ENCODE peak calls at places on chromosomes 6 and 20, in nine cellular contexts. L is neural progenitor cell; U is CD4-positive, alpha-beta T cell; J is GM12878; S is breast epithelium; C is lower lobe of right lung; V is cardiac muscle cell; N is brain microvascular endothelial cell; D is endodermal cell. B is an unnamed sample.

GRCh38 chr20:56373942-56374341 is 15.2 kb downstream of the FAM210B start:
- DNase-seq in N (peak; percentile 91), D (no peak), S (no peak), U (no peak), L (no peak), C (no peak), J (no peak), V (no peak), B (no peak)

GRCh38 chr20:23445596-23446217 is 6.2 kb downstream of the CSTL1 start:
- DNase-seq in N (peak; percentile 89), J (no peak), D (no peak), V (no peak), U (no peak), S (no peak), L (no peak), C (no peak), B (no peak)

GRCh38 chr20:22770240-22770800 is 185.9 kb upstream of the FOXA2 start:
- DNase-seq in V (no peak), L (no peak), N (no peak), J (no peak), U (no peak), S (no peak), D (no peak), C (no peak), B (no peak)

GRCh38 chr6:43895656-43896055 is 125.6 kb downstream of the VEGFA start:
- DNase-seq in J (no peak), V (no peak), U (no peak), S (no peak), C (no peak), D (no peak), L (no peak), N (no peak), B (no peak)

GRCh38 chr6:71468841-71469750 is 180.5 kb downstream of the OGFRL1 start:
- DNase-seq in L (no peak), J (no peak), C (no peak), D (no peak), N (peak; percentile 90), V (no peak), S (peak; percentile 31), U (no peak), B (no peak)

GRCh38 chr6:94323853-94324252 is 904.5 kb upstream of the EPHA7 start:
- DNase-seq in S (no peak), L (peak; percentile 29), N (no peak), J (no peak), C (no peak), V (peak; percentile 13), U (no peak), D (peak; percentile 62), B (no peak)

GRCh38 chr6:96727144-96727543 is 110.1 kb downstream of the GPR63 start:
- DNase-seq in D (no peak), L (no peak), U (no peak), N (no peak), J (no peak), C (no peak), S (no peak), V (no peak), B (no peak)

GRCh38 chr6:136880748-136881460 is 41.2 kb upstream of the SLC35D3 start:
- DNase-seq in D (peak; percentile 76), N (no peak), L (no peak), S (no peak), V (no peak), U (no peak), J (no peak), C (no peak), B (no peak)

GRCh38 chr6:168577496-168577895 is 136.5 kb downstream of the SMOC2 start:
- DNase-seq in N (no peak), L (no peak), V (no peak), D (peak; percentile 26), J (no peak), U (no peak), S (no peak), C (no peak), B (no peak)

GRCh38 chr20:13478366-13478765 is 160.4 kb downstream of the TASP1 start:
- DNase-seq in C (no peak), V (no peak), S (no peak), N (no peak), J (no peak), U (no peak), D (no peak), L (no peak), B (no peak)

GRCh38 chr6:158644227-158645063 is at the start of gene DYNLT1:
- DNase-seq in D (peak; percentile 98), U (peak; percentile 87), J (peak; percentile 71), L (peak; percentile 97), N (peak; percentile 88), V (peak; percentile 95), C (peak; percentile 95), S (peak; percentile 92), B (peak; percentile 93)

GRCh38 chr6:112877134-112878100 is 530.3 kb downstream of the RFPL4B start:
- DNase-seq in U (no peak), D (no peak), V (no peak), N (peak; percentile 78), S (no peak), J (no peak), L (peak; percentile 28), C (no peak), B (no peak)

GRCh38 chr20:21436186-21436585 is 38.9 kb upstream of the NKX2-4 start:
- DNase-seq in D (no peak), L (no peak), V (no peak), J (no peak), C (no peak), U (no peak), S (no peak), N (peak; percentile 88), B (no peak)

GRCh38 chr6:161284653-161285052 is 10.8 kb upstream of the AGPAT4 start:
- DNase-seq in S (no peak), J (no peak), U (no peak), C (no peak), D (no peak), L (no peak), N (no peak), V (no peak), B (no peak)

GRCh38 chr6:144675231-144675861 is 390.2 kb downstream of the UTRN start:
- DNase-seq in N (peak; percentile 90), C (no peak), L (no peak), J (peak; percentile 24), U (no peak), D (no peak), V (no peak), S (peak; percentile 85), B (peak; percentile 64)
- H3K27ac ChIP-seq in N (peak overlapping the region; percentile 55), C (no peak overlapping the region), L (no peak overlapping the region), J (no peak overlapping the region), U (no peak overlapping the region), D (no peak overlapping the region), V (no peak overlapping the region), S (peak overlapping the region; percentile 57), B (peak overlapping the region; percentile 34)

GRCh38 chr6:116971959-116972358 is 94.9 kb downstream of the RFX6 start:
- DNase-seq in D (peak; percentile 65), S (no peak), C (no peak), L (peak; percentile 56), U (no peak), N (peak; percentile 42), J (no peak), V (peak; percentile 48), B (no peak)
- TF ChIP-seq CTCF in D (peak; percentile 89), S (no peak), C (peak; percentile 48), L (peak; percentile 80), U (peak; percentile 50), N (peak; percentile 61), J (peak; percentile 58), V (peak; percentile 64), B (peak; percentile 32)

DNA sequence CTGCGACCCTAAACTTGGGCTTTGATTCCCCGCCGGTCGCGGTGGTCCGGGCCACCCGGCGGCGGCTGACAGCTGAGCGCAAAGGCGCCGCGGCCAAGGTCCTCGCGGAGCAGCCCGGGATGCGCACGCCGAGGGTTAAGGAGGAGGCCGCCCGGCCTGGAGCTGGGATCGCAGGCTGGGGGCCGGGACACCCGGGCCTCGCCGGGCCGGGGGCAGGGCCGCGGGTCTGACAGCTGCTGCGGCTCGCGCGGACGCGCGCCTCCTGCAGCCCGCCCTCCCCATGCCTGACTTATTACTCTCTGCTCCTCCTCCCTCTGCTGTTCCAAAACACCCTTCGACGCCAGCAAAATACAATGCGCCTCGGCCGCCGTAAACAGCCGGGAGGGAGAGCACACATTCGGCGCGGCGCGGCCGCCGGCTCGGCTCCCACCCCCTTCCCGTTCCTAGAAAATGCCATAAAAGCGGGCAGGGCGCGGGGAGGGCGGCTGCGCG is 743 bp downstream of the BACH2 start:
- DNase-seq in S (peak; percentile 68), C (peak; percentile 58), U (peak; percentile 61), N (peak; percentile 45), V (peak; percentile 72), J (no peak), L (peak; percentile 83), D (peak; percentile 84), B (peak; percentile 83)
- H3K27ac ChIP-seq in S (peak overlapping the region; percentile 97), C (peak overlapping the region; percentile 82), U (peak overlapping the region; percentile 89), N (no peak overlapping the region), V (peak overlapping the region; percentile 62), J (no peak overlapping the region), L (no peak overlapping the region), D (no peak overlapping the region), B (peak overlapping the region; percentile 84)

DNA sequence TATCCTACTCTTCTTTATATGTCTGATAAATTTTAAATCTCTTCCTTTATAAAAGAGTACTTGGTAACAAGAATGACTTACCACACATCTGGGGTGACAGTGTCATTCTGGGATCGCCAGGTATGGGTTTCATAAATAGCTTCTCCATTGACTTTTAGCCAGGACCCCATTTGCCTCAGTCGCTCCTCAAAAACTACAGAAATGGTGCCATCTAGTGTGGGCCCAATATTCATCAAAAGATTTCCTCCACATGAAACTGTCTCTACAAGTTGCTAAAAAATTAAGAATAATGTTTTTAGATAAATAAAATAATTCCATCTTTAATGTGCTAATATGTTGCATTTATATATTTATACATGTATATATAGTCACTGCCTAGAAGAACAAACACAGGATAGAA is 9.7 kb downstream of the FUCA2 start:
- DNase-seq in S (no peak), N (no peak), D (no peak), V (no peak), C (no peak), U (no peak), J (no peak), L (no peak), B (no peak)
- TF ChIP-seq CTCF in S (no peak), N (peak; percentile 12), D (peak; percentile 18), V (peak; percentile 9), C (no peak), U (no peak), J (no peak), L (peak; percentile 15), B (no peak)

DNA sequence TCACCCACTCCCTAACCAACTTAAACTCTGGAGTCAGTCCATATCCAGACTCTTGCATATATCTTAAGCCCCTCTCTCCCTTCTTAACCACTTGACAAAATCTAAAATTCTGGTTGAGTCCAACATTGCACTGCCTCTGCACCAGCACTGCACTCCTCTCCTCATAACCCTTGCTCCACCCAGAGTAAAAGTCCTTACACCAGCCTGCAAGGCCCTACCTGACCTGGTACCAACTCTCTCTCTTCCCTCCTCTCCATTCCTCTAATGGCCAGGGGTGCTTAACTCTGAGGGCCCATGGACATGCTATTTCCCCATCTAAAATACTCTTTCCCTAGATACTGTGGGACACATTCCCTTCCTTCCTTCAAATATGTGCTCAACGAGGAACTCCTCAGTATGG is 21.0 kb downstream of the STX7 start:
- DNase-seq in U (no peak), L (no peak), N (no peak), V (no peak), C (no peak), D (no peak), J (no peak), S (no peak), B (no peak)
- H3K27ac ChIP-seq in U (no peak overlapping the region), L (no peak overlapping the region), N (no peak overlapping the region), V (no peak overlapping the region), C (no peak overlapping the region), D (no peak overlapping the region), J (peak overlapping the region; percentile 73), S (no peak overlapping the region), B (no peak overlapping the region)

GRCh38 chr20:6819599-6819998 is 52.1 kb downstream of the BMP2 start:
- DNase-seq in U (no peak), N (no peak), S (no peak), D (no peak), L (no peak), J (no peak), C (no peak), V (peak; percentile 27), B (no peak)
- TF ChIP-seq CTCF in U (no peak), N (peak; percentile 14), S (no peak), D (peak; percentile 56), L (peak; percentile 25), J (no peak), C (peak; percentile 32), V (peak; percentile 24), B (no peak)